ENCODE peak calls at places on chromosome 6, in ten cellular contexts. M, P, G, U, N, D, A, J, S and Z are unnamed samples.

GRCh38 chr6:110682460-110682853 is 132.8 kb downstream of the CDK19 start:
- DNase-seq in S (peak; percentile 82), P (peak; percentile 88), J (peak; percentile 86), U (peak; percentile 85), A (peak; percentile 92), N (peak; percentile 35), G (peak; percentile 87), D (no peak), M (no peak), Z (no peak)

GRCh38 chr6:158198461-158198860 is 30.3 kb downstream of the GTF2H5 start:
- DNase-seq in S (no peak), G (no peak), N (no peak), A (no peak), J (no peak), D (no peak), P (no peak), U (no peak), M (no peak), Z (no peak)

GRCh38 chr6:84514089-84514971 is 250.1 kb downstream of the TBX18 start:
- DNase-seq in J (no peak), G (no peak), N (no peak), P (no peak), U (no peak), D (no peak), S (no peak), A (no peak), M (no peak), Z (no peak)

GRCh38 chr6:108874470-108875160 is 26.4 kb downstream of the ARMC2 start:
- DNase-seq in J (peak; percentile 82), D (no peak), A (peak; percentile 50), G (peak; percentile 55), S (no peak), P (peak; percentile 76), M (no peak), U (peak; percentile 31), N (no peak), Z (no peak)

GRCh38 chr6:56911847-56912246 is 43.1 kb upstream of the BEND6 start:
- DNase-seq in U (peak; percentile 71), P (peak; percentile 66), M (no peak), G (no peak), D (no peak), A (no peak), J (peak; percentile 59), S (no peak), N (no peak), Z (no peak)

GRCh38 chr6:156273065-156273711 is 504.0 kb upstream of the ARID1B start:
- DNase-seq in N (no peak), S (no peak), U (no peak), A (no peak), P (no peak), G (no peak), J (no peak), D (no peak), M (no peak), Z (no peak)

GRCh38 chr6:169799474-169799926 is 48.1 kb downstream of the ERMARD start:
- DNase-seq in A (no peak), J (no peak), S (no peak), D (no peak), G (no peak), P (no peak), U (no peak), M (no peak), N (no peak), Z (no peak)

GRCh38 chr6:151240861-151241642 is 1.3 kb downstream of the AKAP12 start:
- DNase-seq in S (no peak), A (peak; percentile 14), D (peak; percentile 75), J (peak; percentile 87), P (peak; percentile 82), G (peak; percentile 22), M (no peak), N (peak; percentile 40), U (peak; percentile 83), Z (peak; percentile 58)

GRCh38 chr6:33995046-33995872 is 150.6 kb downstream of the GRM4 start:
- DNase-seq in M (no peak), J (no peak), D (no peak), S (peak; percentile 36), U (no peak), P (no peak), A (peak; percentile 79), G (no peak), N (no peak), Z (no peak)

GRCh38 chr6:46513533-46513932 is 22.3 kb upstream of the RCAN2 start:
- DNase-seq in D (no peak), M (no peak), N (no peak), U (no peak), P (no peak), G (no peak), J (no peak), A (no peak), S (no peak), Z (no peak)
- TF ChIP-seq CTCF in D (no peak), M (no peak), N (no peak), U (no peak), P (no peak), G (no peak), J (no peak), A (no peak), S (no peak), Z (no peak)

DNA sequence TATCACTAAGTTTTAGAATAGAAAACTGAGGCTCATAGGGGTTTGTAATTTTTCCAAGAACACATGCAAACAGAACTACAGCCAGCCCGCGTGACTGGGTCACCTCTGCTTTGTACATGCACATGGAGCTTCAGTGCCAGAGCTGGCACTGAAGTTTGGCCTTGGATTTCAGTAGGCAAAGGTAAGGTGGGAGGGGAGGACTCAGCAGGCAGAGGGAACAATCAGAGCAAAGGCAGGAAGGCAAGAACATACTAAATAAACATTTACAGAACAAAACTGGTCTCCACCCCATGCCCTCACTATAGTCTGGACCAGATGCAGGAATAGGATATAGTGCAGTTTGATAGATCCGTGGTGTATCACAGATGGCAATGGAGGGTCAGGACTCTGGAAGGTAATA is 13.6 kb upstream of the ABRACL start:
- DNase-seq in M (no peak), D (no peak), N (no peak), P (no peak), G (no peak), U (no peak), S (no peak), J (no peak), A (peak; percentile 25), Z (no peak)
- TF ChIP-seq CTCF in M (no peak), D (no peak), N (no peak), P (no peak), G (no peak), U (no peak), S (no peak), J (no peak), A (no peak), Z (no peak)

GRCh38 chr6:168281826-168282225 is 37.8 kb downstream of the DACT2 start:
- DNase-seq in J (no peak), M (no peak), S (no peak), D (no peak), A (no peak), P (no peak), G (no peak), U (no peak), N (no peak), Z (no peak)
- TF ChIP-seq CTCF in J (no peak), M (no peak), S (no peak), D (no peak), A (no peak), P (no peak), G (no peak), U (no peak), N (no peak), Z (no peak)

DNA sequence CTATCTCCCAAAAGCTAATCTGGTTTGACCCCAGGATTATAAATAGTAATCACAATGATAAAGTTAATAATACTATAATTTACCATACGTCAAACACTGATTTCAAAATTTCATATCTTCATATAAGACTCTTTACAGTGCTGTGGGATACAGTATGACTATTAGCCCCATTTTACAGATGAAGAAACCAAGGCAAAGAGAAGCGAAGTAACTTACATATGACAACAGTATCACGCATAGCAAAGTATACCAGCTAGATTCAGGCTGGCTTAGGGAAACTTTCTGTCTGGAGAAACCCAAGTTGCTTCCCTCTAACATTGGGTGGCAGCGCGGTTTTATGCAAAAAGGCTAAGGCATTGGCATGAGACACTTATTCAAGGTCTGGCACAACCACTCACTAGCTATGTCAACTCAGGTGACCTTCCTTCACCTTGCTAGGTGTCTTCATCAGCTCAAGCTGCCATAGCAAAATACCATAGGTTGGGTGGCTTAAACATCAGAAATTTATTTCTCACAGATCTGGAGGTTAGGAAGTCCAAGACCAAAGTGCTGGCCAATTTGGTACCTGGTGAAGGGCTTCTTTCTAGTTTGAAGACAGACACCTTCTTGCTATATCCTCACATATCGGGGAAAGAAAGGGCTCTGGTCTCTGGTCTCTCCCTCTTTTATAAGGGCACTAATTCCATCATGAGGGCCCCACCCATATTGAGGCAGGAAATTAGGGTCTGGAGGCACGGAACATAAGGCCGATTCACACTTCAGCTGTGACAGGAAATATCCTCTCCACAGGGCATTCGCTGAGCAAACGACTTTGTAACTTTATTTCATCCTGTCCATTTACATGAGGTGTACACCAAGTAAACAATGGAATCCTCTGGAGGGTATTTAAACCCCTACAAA is 22.4 kb upstream of the UTRN start:
- DNase-seq in N (no peak), P (no peak), U (no peak), G (peak; percentile 23), M (no peak), S (no peak), J (no peak), A (peak; percentile 43), D (no peak), Z (no peak)
- TF ChIP-seq CTCF in N (no peak), P (no peak), U (no peak), G (no peak), M (no peak), S (no peak), J (no peak), A (no peak), D (no peak), Z (no peak)

DNA sequence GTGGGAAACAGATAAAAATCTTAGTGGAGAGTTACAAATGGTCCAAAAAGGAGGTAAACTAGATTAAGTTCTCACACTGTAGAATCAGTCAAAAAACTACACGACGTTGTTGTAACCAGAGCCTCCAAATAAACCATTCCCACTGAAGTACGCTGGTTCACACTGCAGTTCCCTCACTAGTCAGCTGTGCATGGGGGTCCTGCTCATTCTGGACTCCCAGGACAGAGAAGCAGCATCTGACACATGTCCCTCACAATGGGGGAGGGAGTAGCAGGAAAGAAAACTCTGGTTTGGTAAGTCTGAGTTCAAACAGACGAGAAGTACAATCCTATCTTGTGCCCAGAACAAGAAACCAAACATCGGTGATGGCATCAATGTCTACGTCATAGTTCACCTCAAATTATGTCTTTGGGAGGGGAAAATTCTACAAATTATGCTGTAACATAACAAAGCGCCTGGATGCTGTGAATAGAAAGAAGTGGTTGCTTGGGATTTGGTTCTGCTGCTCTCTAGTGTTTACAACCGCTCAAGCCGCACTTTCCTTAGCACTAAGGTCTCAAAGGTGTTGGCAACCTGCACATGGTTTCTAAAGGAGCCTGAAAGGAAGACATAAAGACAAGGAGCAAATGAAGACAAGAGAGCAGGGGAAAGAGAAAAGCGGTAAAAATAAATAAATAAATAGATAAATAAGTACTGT is 208.0 kb downstream of the GMDS start:
- DNase-seq in N (no peak), G (no peak), P (peak; percentile 31), J (peak; percentile 45), M (no peak), S (no peak), D (no peak), A (no peak), U (peak; percentile 25), Z (no peak)
- TF ChIP-seq CTCF in N (no peak), G (peak; percentile 13), P (no peak), J (peak; percentile 30), M (no peak), S (no peak), D (no peak), A (no peak), U (peak; percentile 43), Z (no peak)

GRCh38 chr6:12158686-12159415 is 131.3 kb upstream of the EDN1 start:
- DNase-seq in J (no peak), D (no peak), U (no peak), S (no peak), G (no peak), A (no peak), M (no peak), P (no peak), N (no peak), Z (no peak)
- TF ChIP-seq CTCF in J (no peak), D (no peak), U (peak; percentile 14), S (no peak), G (peak; percentile 23), A (no peak), M (no peak), P (no peak), N (no peak), Z (no peak)